ENCODE peak calls at places on chromosomes 4 and X, in six cellular contexts. Q is transverse colon, D is stomach, U is breast epithelium, A is spleen, Y is sigmoid colon. R is an unnamed sample.

GRCh38 chr4:41391271-41391670 is 134.5 kb downstream of the UCHL1 start:
- DNase-seq in Q (no peak), D (no peak), U (no peak), A (no peak), Y (no peak), R (no peak)

GRCh38 chr4:141131738-141132688 is 1.3 kb downstream of the RNF150 start:
- DNase-seq in Q (peak), D (no peak), U (no peak), A (peak), Y (peak), R (no peak)

GRCh38 chr4:105387466-105387865 is 86.4 kb downstream of the PPA2 start:
- DNase-seq in Q (no peak), D (no peak), U (no peak), A (no peak), Y (no peak), R (no peak)

GRCh38 chr4:39637572-39638357 is 900 bp downstream of the SMIM14 start:
- DNase-seq in Q (peak), D (peak), U (peak), A (peak), Y (peak), R (no peak)

GRCh38 chr4:25663778-25664177 is 8.1 kb downstream of the SLC34A2 start:
- DNase-seq in Q (no peak), D (no peak), U (no peak), A (no peak), Y (no peak), R (no peak)

GRCh38 chr4:150039790-150040189 is 38.5 kb upstream of the DCLK2 start:
- DNase-seq in Q (no peak), D (no peak), U (no peak), A (no peak), Y (no peak), R (no peak)

GRCh38 chr4:5470318-5470889 is 238.0 kb downstream of the EVC2 start:
- DNase-seq in Q (no peak), D (no peak), U (no peak), A (no peak), Y (no peak), R (no peak)

GRCh38 chr4:31107362-31107761 is 387.2 kb downstream of the PCDH7 start:
- DNase-seq in Q (no peak), D (no peak), U (no peak), A (no peak), Y (no peak), R (no peak)

GRCh38 chrX:140948827-140949226 is 53.6 kb upstream of the SPANXB1 start:
- DNase-seq in Q (no peak), D (no peak), U (no peak), A (no peak), Y (no peak), R (no peak)

GRCh38 chrX:94400488-94400887 is 726.5 kb downstream of the FAM133A start:
- DNase-seq in Q (no peak), D (peak), U (peak), A (no peak), Y (no peak), R (no peak)

GRCh38 chr4:94127707-94128328 is 79.8 kb upstream of the SMARCAD1 start:
- DNase-seq in Q (no peak), D (no peak), U (no peak), A (no peak), Y (no peak), R (no peak)
- TF ChIP-seq CTCF in Q (peak), D (no peak), U (no peak), A (peak), Y (peak), R (no peak)

GRCh38 chr4:173504181-173504503 is 25.9 kb downstream of the HAND2 start:
- DNase-seq in Q (no peak), D (no peak), U (no peak), A (no peak), Y (no peak), R (peak)
- TF ChIP-seq POLR2AphosphoS5 in Q (no peak), D (no peak), U (no peak), A (no peak), Y (no peak), R (no peak)

GRCh38 chr4:147516133-147516532 is 35.2 kb downstream of the EDNRA start:
- DNase-seq in Q (no peak), D (no peak), U (no peak), A (no peak), Y (no peak), R (no peak)

GRCh38 chr4:147513051-147513450 is 32.2 kb downstream of the EDNRA start:
- DNase-seq in Q (no peak), D (no peak), U (no peak), A (no peak), Y (no peak), R (no peak)

GRCh38 chr4:147515220-147515936 is 34.5 kb downstream of the EDNRA start:
- DNase-seq in Q (no peak), D (no peak), U (no peak), A (no peak), Y (no peak), R (no peak)

GRCh38 chr4:147511005-147511660 is 30.2 kb downstream of the EDNRA start:
- DNase-seq in Q (no peak), D (no peak), U (no peak), A (no peak), Y (no peak), R (no peak)

DNA sequence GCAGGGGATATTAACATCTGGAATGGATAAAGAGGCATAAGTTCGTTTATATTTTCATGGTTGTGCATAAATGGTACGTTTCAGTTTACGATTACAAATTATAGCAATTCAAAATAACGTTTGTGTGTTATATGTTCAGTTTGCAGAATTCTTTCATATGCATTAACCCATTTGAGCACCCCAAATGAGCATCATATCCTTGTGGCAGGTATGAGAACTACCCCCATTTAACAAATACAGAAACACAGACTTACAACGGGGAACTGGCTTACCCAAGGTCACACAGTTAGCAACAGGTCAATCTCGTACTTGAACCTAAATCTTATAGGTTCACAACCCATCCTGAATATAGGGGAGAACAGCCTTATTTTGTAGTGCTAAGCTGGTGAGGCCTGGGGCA is 33.1 kb downstream of the EDNRA start:
- DNase-seq in Q (no peak), D (no peak), U (no peak), A (no peak), Y (no peak), R (no peak)
- TF ChIP-seq CTCF in Q (no peak), D (no peak), U (no peak), A (no peak), Y (no peak), R (no peak)

GRCh38 chr4:99664703-99665102 is 7.1 kb upstream of the C4orf54 start:
- DNase-seq in Q (no peak), D (no peak), U (no peak), A (no peak), Y (no peak), R (no peak)
- TF ChIP-seq POLR2AphosphoS5 in Q (no peak), D (no peak), U (no peak), A (no peak), Y (no peak), R (no peak)

DNA sequence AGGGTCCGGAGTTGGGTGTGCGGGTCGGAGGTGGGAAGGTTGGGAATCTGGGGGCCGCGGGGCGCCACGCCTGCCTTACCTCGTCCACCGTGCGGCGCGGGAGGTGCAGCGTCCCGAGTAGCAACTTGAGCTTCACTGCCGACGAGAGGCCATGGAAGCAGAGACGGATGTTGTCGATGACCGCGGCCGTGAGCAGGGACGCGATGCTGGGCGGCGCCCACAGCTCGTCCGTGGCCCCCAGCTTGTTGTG is 178 bp downstream of the NELFA start:
- DNase-seq in Q (no peak), D (no peak), U (no peak), A (no peak), Y (no peak), R (no peak)
- TF ChIP-seq CTCF in Q (no peak), D (no peak), U (no peak), A (no peak), Y (no peak), R (no peak)

R was measured in vagina.